ENCODE peak calls at places on chromosome 12, in nine cellular contexts. W is endodermal cell, D is mucosa of descending colon, M is coronary artery, B is DND-41, P is adrenal gland, S is neural progenitor cell, Y is left lung, K is nephron progenitor cell. Z is an unnamed sample.

GRCh38 chr12:5565933-5566632 is 134.2 kb downstream of the NTF3 start:
- DNase-seq in W (no peak), D (no peak), M (no peak), B (no peak), P (no peak), S (no peak), Y (no peak), K (no peak), Z (no peak)

GRCh38 chr12:12779529-12779928 is 5.9 kb upstream of the APOLD1 start:
- DNase-seq in W (no peak), D (no peak), M (no peak), B (no peak), P (no peak), S (no peak), Y (no peak), K (no peak), Z (no peak)

GRCh38 chr12:85280138-85280983 is at the start of gene ALX1:
- DNase-seq in W (peak; percentile 97), D (peak; percentile 46), M (no peak), B (no peak), P (no peak), S (peak; percentile 89), Y (no peak), K (peak; percentile 73), Z (peak; percentile 80)

GRCh38 chr12:62683724-62684501 is 217.3 kb downstream of the MON2 start:
- DNase-seq in W (peak; percentile 67), D (peak; percentile 51), M (no peak), B (no peak), P (no peak), S (no peak), Y (peak; percentile 64), K (no peak), Z (no peak)

GRCh38 chr12:4080213-4080612 is 193.3 kb upstream of the CCND2 start:
- DNase-seq in W (no peak), D (no peak), M (no peak), B (no peak), P (no peak), S (no peak), Y (no peak), K (no peak), Z (no peak)

GRCh38 chr12:127635838-127636237 is 631.1 kb upstream of the TMEM132C start:
- DNase-seq in W (no peak), D (no peak), M (no peak), B (no peak), P (no peak), S (no peak), Y (no peak), K (no peak), Z (no peak)

GRCh38 chr12:110780448-110780847 is 37.8 kb upstream of the PPP1CC start:
- DNase-seq in W (no peak), D (no peak), M (no peak), B (no peak), P (no peak), S (no peak), Y (no peak), K (no peak), Z (no peak)

GRCh38 chr12:3265406-3265805 is 188.2 kb downstream of the TSPAN9 start:
- DNase-seq in W (no peak), D (no peak), M (no peak), B (no peak), P (no peak), S (no peak), Y (no peak), K (no peak), Z (no peak)

GRCh38 chr12:72747460-72747859 is 475.3 kb downstream of the TRHDE start:
- DNase-seq in W (no peak), D (no peak), M (no peak), B (no peak), P (no peak), S (no peak), Y (no peak), K (no peak), Z (no peak)

GRCh38 chr12:75389706-75390105 is 1.2 kb upstream of the GLIPR1L2 start:
- DNase-seq in W (no peak), D (no peak), M (no peak), B (no peak), P (no peak), S (no peak), Y (no peak), K (no peak), Z (no peak)

GRCh38 chr12:9079883-9080673 is 35.6 kb downstream of the A2M start:
- DNase-seq in W (no peak), D (no peak), M (no peak), B (no peak), P (no peak), S (no peak), Y (no peak), K (no peak), Z (no peak)

GRCh38 chr12:130932061-130932650 is 21.6 kb upstream of the ADGRD1 start:
- DNase-seq in W (no peak), D (no peak), M (no peak), B (no peak), P (no peak), S (no peak), Y (no peak), K (no peak), Z (no peak)

GRCh38 chr12:54579258-54579657 is 9.2 kb downstream of the PPP1R1A start:
- DNase-seq in W (no peak), D (no peak), M (no peak), B (no peak), P (no peak), S (no peak), Y (no peak), K (no peak), Z (no peak)

GRCh38 chr12:124505001-124505818 is 62.2 kb downstream of the NCOR2 start:
- DNase-seq in W (no peak), D (no peak), M (no peak), B (no peak), P (no peak), S (no peak), Y (no peak), K (no peak), Z (no peak)

GRCh38 chr12:31715283-31715825 is 13.5 kb downstream of the AMN1 start:
- DNase-seq in W (no peak), D (no peak), M (no peak), B (no peak), P (no peak), S (no peak), Y (no peak), K (no peak), Z (no peak)

GRCh38 chr12:93622485-93622884 is 50.0 kb downstream of the SOCS2 start:
- DNase-seq in W (no peak), D (no peak), M (no peak), B (no peak), P (no peak), S (no peak), Y (no peak), K (no peak), Z (no peak)

GRCh38 chr12:7460375-7461259 is 16.7 kb upstream of the CD163L1 start:
- DNase-seq in W (peak; percentile 92), D (no peak), M (no peak), B (peak; percentile 59), P (no peak), S (peak; percentile 69), Y (no peak), K (peak; percentile 69), Z (peak; percentile 62)

GRCh38 chr12:53224268-53224896 is 7.6 kb downstream of the RARG start:
- DNase-seq in W (peak; percentile 95), D (no peak), M (peak; percentile 68), B (no peak), P (no peak), S (peak; percentile 70), Y (no peak), K (no peak), Z (no peak)

GRCh38 chr12:110107369-110108281 is 16.5 kb upstream of the IFT81 start:
- DNase-seq in W (peak; percentile 63), D (no peak), M (peak; percentile 83), B (no peak), P (peak; percentile 92), S (no peak), Y (peak; percentile 36), K (no peak), Z (no peak)

GRCh38 chr12:45284096-45284901 is 68.4 kb downstream of the ANO6 start:
- DNase-seq in W (peak; percentile 79), D (no peak), M (no peak), B (no peak), P (no peak), S (peak; percentile 60), Y (no peak), K (peak; percentile 12), Z (peak; percentile 57)
- TF ChIP-seq CTCF in W (peak; percentile 68), D (no peak), M (no peak), B (no peak), P (no peak), S (peak; percentile 44), Y (no peak), K (no peak), Z (peak; percentile 36)

DNA sequence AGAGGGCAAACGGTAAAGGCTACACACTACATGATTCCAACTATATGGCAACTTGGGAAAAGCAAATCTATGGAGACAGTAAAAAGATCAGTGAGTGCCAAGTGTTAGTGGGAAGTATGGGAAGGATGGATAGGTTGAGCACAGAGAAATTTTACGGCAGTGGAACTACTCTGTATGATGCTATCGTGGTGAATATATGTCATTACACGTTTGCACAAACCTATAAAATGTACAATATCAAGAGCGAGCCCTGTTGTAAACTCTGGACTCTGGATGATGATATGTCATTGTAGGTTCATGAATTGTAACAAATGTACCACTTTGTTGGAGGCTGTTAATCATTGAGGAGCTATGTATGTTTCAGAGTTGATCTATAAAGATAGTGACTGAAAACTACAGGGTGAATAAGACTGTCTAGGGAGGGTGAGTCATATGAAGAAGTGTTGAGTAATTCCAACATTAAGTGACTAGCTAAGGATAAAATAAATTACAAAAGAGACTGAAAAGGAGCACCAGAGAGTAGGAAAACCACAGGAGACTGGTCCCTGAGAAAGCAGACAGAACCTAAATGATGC is 349.2 kb upstream of the LMO3 start:
- DNase-seq in W (no peak), D (no peak), M (no peak), B (no peak), P (no peak), S (no peak), Y (no peak), K (no peak), Z (no peak)
- TF ChIP-seq CTCF in W (no peak), D (no peak), M (no peak), B (no peak), P (no peak), S (no peak), Y (no peak), K (no peak), Z (no peak)

GRCh38 chr12:55820679-55821078 is 2.8 kb downstream of the ORMDL2 start:
- DNase-seq in W (peak; percentile 47), D (no peak), M (no peak), B (no peak), P (no peak), S (no peak), Y (no peak), K (no peak), Z (no peak)
- TF ChIP-seq CTCF in W (peak; percentile 68), D (no peak), M (no peak), B (peak; percentile 32), P (no peak), S (peak; percentile 39), Y (no peak), K (no peak), Z (no peak)

DNA sequence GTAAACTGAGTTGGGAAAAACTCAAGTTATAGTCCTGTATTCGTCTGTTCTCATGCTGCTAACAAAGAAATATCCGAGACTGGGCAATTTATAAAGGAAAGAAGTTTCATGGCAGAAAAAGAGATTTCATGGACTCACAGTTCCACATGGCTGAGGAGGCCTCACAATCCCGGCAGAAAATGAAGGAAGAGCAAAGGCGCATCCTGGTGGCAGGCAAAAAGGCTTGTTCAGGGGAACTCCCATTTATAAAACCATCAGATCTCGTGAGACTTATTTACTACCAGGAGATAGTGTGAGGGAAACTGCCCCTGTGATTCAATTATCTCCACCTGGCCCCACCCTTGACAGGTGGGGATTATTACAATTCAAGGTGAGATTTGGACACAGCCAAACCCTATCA is 292.6 kb upstream of the SYT1 start:
- DNase-seq in W (peak; percentile 83), D (no peak), M (no peak), B (no peak), P (no peak), S (peak; percentile 41), Y (no peak), K (no peak), Z (no peak)
- TF ChIP-seq CTCF in W (peak; percentile 67), D (no peak), M (no peak), B (no peak), P (no peak), S (peak; percentile 55), Y (no peak), K (no peak), Z (no peak)

Z was measured in glutamatergic neuron.